ENCODE peak calls at places on chromosomes 16 and 17, in four cellular contexts. T is transverse colon, B is K562, S is body of pancreas. J is an unnamed sample.

GRCh38 chr16:84266451-84266850 is 26.6 kb upstream of the KCNG4 start:
- DNase-seq in T (peak), B (peak), S (peak), J (peak)

GRCh38 chr17:78769200-78769773 is 12.8 kb downstream of the CYTH1 start:
- DNase-seq in T (no peak), B (no peak), S (no peak), J (no peak)

GRCh38 chr17:47837401-47838039 is 3.6 kb downstream of the SCRN2 start:
- DNase-seq in T (no peak), B (no peak), S (no peak), J (no peak)

GRCh38 chr16:4009177-4009576 is 107.1 kb downstream of the ADCY9 start:
- DNase-seq in T (no peak), B (no peak), S (no peak), J (no peak)

GRCh38 chr17:78780335-78780734 is 1.7 kb downstream of the CYTH1 start:
- DNase-seq in T (no peak), B (no peak), S (no peak), J (no peak)

GRCh38 chr17:55264273-55264639 is 504 bp upstream of the HLF start:
- DNase-seq in T (no peak), B (no peak), S (no peak), J (peak)

GRCh38 chr16:88945473-88945872 is 31.5 kb downstream of the CBFA2T3 start:
- DNase-seq in T (no peak), B (no peak), S (no peak), J (no peak)

GRCh38 chr17:55747209-55747608 is 3.6 kb upstream of the PCTP start:
- DNase-seq in T (no peak), B (no peak), S (no peak), J (no peak)

GRCh38 chr16:89025636-89026035 is 48.6 kb upstream of the CBFA2T3 start:
- DNase-seq in T (no peak), B (no peak), S (no peak), J (no peak)

GRCh38 chr16:9996191-9996590 is 186.0 kb downstream of the GRIN2A start:
- DNase-seq in T (no peak), B (no peak), S (no peak), J (no peak)

GRCh38 chr16:15899538-15900100 is 11.2 kb upstream of the CEP20 start:
- DNase-seq in T (peak), B (peak), S (peak), J (no peak)

GRCh38 chr17:47201168-47201567 is 8.0 kb upstream of the MYL4 start:
- DNase-seq in T (no peak), B (no peak), S (no peak), J (no peak)

GRCh38 chr16:71474864-71475263 is 12.8 kb upstream of the ZNF23 start:
- DNase-seq in T (no peak), B (no peak), S (no peak), J (no peak)

GRCh38 chr17:55410722-55411462 is 10.7 kb downstream of the MMD start:
- DNase-seq in T (no peak), B (no peak), S (no peak), J (no peak)

GRCh38 chr17:2939714-2940351 is 123.6 kb downstream of the OR1D5 start:
- DNase-seq in T (peak), B (no peak), S (no peak), J (no peak)

DNA sequence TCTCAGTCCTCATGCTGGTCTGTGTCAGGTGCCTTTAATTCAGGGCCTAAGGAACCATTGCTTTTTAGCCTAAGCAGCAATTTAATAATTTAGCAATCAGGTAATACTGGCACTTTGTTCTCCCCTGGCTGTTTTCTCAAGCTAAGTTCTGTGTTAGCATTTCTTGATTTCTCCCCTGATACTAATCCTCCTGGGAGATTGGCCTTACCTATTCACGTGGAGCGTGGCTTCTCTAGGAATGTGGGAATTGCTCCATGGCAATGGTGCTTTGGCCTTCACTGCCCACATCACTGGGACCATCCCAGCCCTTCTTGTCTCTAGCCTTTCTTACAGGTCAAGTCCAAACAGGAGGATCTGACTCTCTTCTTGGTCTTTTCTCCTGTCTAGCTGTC is 55.7 kb downstream of the ZNRF1 start:
- DNase-seq in T (no peak), B (no peak), S (no peak), J (no peak)
- H3K27ac ChIP-seq in T (peak), B (peak), S (no peak), J (no peak)

DNA sequence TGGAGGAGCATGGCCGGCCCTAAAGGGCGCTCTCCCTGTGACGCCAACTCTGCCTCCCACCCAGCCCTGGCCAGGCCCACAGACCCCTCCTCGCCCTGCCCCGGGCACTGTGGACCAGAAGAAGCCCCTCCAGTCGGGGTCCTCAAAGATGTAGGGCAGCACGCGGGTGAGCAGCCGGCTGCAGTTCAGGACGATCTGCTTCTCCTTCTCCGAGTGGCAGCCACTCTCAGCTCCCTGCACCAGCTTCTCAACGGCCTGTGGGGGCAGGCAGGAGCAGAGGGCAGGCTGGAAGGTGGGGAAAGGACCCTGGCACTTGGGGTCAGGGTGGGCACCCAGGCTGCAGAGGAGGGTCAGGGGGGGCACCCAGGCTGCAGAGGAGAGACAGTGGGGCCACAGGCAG is 8.9 kb downstream of the HID1 start:
- DNase-seq in T (no peak), B (no peak), S (no peak), J (no peak)
- TF ChIP-seq CTCF in T (no peak), B (peak), S (no peak), J (peak)

DNA sequence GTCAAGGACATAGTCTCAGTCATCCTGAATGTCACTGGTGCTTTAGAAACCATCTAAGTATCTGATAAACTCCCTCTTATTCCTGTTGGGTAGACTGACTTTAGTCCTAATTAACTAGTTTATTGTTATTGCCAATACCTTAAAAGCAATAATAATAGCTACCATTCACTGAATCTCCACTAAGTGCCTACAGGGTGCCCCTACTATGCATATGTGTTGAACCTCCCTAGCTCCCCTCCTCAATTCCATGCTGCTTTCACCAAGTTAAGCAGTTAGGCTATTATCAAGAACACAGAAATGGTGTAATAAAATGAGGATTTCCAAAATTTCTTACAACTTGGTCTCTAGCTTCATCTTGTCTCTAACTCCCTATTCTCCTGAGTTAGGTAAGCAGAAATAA is 87.5 kb upstream of the MTMR4 start:
- DNase-seq in T (no peak), B (no peak), S (no peak), J (no peak)
- H3K27ac ChIP-seq in T (no peak), B (no peak), S (no peak), J (no peak)

GRCh38 chr16:77723108-77723514 is 797 bp downstream of the NUDT7 start:
- DNase-seq in T (peak), B (no peak), S (peak), J (no peak)

GRCh38 chr16:77721752-77722314 is 481 bp upstream of the NUDT7 start:
- DNase-seq in T (no peak), B (no peak), S (no peak), J (no peak)

GRCh38 chr16:77724174-77724573 is 1.9 kb downstream of the NUDT7 start:
- DNase-seq in T (no peak), B (no peak), S (no peak), J (no peak)

GRCh38 chr16:77722315-77723107 is at the start of gene NUDT7:
- DNase-seq in T (peak), B (peak), S (peak), J (peak)
- TF ChIP-seq CTCF in T (no peak), B (peak), S (no peak), J (peak)

GRCh38 chr17:65008877-65009276 is 47.7 kb downstream of the GNA13 start:
- DNase-seq in T (no peak), B (no peak), S (no peak), J (no peak)
- H3K27ac ChIP-seq in T (peak), B (no peak), S (no peak), J (no peak)

GRCh38 chr16:70465999-70466811 is 11.8 kb downstream of the FCSK start:
- DNase-seq in T (no peak), B (no peak), S (no peak), J (no peak)

GRCh38 chr16:70466812-70467090 is 12.4 kb downstream of the FCSK start:
- DNase-seq in T (no peak), B (no peak), S (no peak), J (no peak)

GRCh38 chr16:70467608-70468007 is 13.2 kb downstream of the FCSK start:
- DNase-seq in T (no peak), B (no peak), S (no peak), J (no peak)

GRCh38 chr16:70468776-70469525 is 14.6 kb downstream of the FCSK start:
- DNase-seq in T (no peak), B (no peak), S (no peak), J (no peak)

GRCh38 chr16:70467113-70467512 is 12.7 kb downstream of the FCSK start:
- DNase-seq in T (no peak), B (no peak), S (no peak), J (no peak)
- TF ChIP-seq CTCF in T (no peak), B (peak), S (no peak), J (peak)

DNA sequence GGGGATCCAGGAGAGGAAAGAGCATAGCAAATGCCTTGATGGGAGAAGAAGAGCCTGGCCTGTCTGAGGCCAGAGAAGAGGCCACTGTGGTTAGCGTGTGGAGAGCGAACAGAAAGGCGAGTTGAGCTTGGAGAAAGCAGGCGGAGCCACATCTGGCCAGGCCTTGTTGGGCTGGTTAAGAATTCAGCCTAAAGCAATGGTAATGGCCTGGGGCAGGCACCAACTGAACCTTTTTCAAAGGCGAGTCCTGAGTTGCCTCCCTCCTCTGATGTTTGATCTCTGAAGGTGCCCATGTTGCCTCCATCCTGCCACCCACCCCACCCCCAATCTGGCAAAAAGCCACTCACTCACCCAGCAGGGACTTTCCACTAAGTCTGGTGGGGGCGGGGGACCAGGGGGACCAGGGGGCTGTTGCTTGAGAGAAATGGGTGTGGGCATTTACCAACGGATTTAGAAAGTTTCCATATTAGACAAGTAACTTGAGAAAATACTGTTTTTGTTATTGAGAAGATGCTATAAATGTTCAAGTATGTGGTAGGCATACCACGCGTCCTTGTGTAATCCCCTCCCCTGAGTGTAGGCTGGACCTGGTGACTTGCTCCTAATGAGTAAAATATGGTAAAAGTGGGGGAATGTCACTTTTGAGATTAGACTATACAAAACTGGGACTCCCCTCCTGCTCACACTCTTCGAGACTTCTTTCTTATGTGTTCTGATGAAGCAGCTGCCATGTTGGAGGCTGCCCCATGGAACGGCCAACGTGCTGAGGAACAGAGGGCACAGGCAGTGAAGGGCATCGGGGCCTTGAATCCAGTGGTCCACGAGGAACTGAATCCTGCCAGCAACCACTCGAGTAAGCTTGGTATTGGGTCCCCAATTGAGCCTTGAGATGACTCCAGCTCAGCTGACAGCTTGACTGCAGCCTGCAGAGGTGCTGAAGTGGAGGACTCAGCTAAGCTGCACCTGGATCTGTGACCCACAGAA is 29.9 kb upstream of the TNS4 start:
- DNase-seq in T (no peak), B (no peak), S (no peak), J (no peak)
- H3K27ac ChIP-seq in T (peak), B (no peak), S (no peak), J (no peak)

DNA sequence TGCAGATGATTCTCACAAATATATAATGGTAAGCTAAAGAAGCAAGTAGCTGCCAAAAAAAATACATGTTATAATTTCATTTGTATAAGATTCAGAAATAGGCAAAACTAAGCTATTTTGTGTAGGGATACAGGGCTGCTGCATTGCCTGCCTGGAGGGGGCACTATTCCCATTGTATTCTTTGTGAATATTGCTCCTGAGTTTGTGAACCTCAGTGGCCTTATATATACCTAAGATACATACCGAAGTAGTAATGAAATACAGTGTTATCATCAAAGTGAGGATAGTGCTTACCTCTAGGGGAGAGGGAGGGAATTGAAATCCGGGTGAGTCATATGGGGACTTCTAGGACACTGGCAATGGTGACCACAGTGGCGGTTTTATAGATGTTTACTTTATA is 53.5 kb downstream of the C17orf58 start:
- DNase-seq in T (no peak), B (peak), S (no peak), J (peak)
- TF ChIP-seq CTCF in T (peak), B (peak), S (peak), J (peak)

J was measured in WERI-Rb-1.